ENCODE peak calls at places on chromosomes 1 and 21, in ten cellular contexts. N is A673, U is spleen, A is lung, X is uterus, S is AG04450, Y is astrocyte, K is psoas muscle, C is IMR-90, F is fibroblast of lung. H is an unnamed sample. For H3K9me3, the result is how much of the 10 kb centered on the place peaks cover.

GRCh38 chr1:31596737-31597097 is 20.4 kb downstream of the TINAGL1 start:
- DNase-seq in N (no peak), U (no peak), A (no peak), X (no peak), S (no peak), Y (no peak), K (no peak), C (peak), F (no peak), H (no peak)

GRCh38 chr1:192133350-192133950 is 24.8 kb upstream of the RGS18 start:
- DNase-seq in N (no peak), U (no peak), A (no peak), X (no peak), S (no peak), Y (peak), K (no peak), C (peak), F (peak), H (no peak)

GRCh38 chr1:52801011-52801410 is 41.5 kb upstream of the ZYG11A start:
- DNase-seq in N (no peak), U (no peak), A (no peak), X (no peak), S (no peak), Y (no peak), K (no peak), C (no peak), F (no peak), H (no peak)

GRCh38 chr1:10736623-10737267 is 59.7 kb downstream of the CASZ1 start:
- DNase-seq in N (no peak), U (no peak), A (peak), X (no peak), S (no peak), Y (no peak), K (no peak), C (no peak), F (no peak), H (peak)

GRCh38 chr1:245751671-245752070 is 596.9 kb downstream of the KIF26B start:
- DNase-seq in N (no peak), U (no peak), A (no peak), X (no peak), S (no peak), Y (peak), K (no peak), C (no peak), F (no peak), H (no peak)

GRCh38 chr1:148333875-148334338 is 149.2 kb downstream of the PPIAL4G start:
- DNase-seq in N (no peak), U (no peak), A (no peak), X (no peak), S (no peak), Y (no peak), K (no peak), C (no peak), F (no peak), H (peak)

GRCh38 chr21:46120301-46121285 is 22.7 kb downstream of the COL6A2 start:
- DNase-seq in N (no peak), U (peak), A (no peak), X (peak), S (no peak), Y (no peak), K (peak), C (no peak), F (no peak), H (peak)

GRCh38 chr1:180415985-180416633 is 86.3 kb downstream of the ACBD6 start:
- DNase-seq in N (peak), U (no peak), A (no peak), X (no peak), S (no peak), Y (peak), K (no peak), C (peak), F (peak), H (no peak)

DNA sequence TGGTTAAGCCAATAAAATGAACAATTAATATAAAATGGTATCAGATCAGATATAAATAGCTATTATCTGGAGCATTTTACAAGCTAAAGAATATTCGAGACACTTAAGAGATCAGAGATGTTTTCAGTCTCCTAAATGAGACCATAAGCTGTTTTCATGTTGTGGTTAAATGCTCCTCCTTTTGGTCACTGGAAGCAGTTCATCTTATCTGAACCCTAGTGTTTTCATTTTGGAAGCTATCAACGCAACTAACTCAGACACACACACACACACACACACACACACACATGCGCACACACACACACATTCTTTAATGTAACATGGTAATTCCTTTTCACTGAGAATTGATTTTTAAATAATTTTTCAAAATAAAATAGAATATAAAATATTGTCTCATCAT is 10.0 kb upstream of the LRRC8C start:
- DNase-seq in N (no peak), U (no peak), A (no peak), X (no peak), S (no peak), Y (no peak), K (no peak), C (peak), F (peak), H (no peak)
- TF ChIP-seq CTCF in N (no peak), U (no peak), A (no peak), X (no peak), S (peak), Y (no peak), K (no peak), C (peak), F (no peak), H (no peak)

GRCh38 chr1:53982034-53982761 is 35.8 kb downstream of the LDLRAD1 start:
- DNase-seq in N (peak), U (no peak), A (no peak), X (peak), S (peak), Y (peak), K (peak), C (peak), F (peak), H (peak)
- H3K9me3 ChIP-seq in N (under half), U (under half), A (under half), X (under half), S (under half), Y (under half), K (under half), C (under half), F (under half), H (under half)

GRCh38 chr21:29904359-29905282 is 35.2 kb downstream of the GRIK1 start:
- DNase-seq in N (peak), U (no peak), A (no peak), X (no peak), S (no peak), Y (peak), K (no peak), C (no peak), F (peak), H (no peak)
- TF ChIP-seq CTCF in N (no peak), U (no peak), A (no peak), X (no peak), S (no peak), Y (no peak), K (no peak), C (no peak), F (no peak), H (no peak)

DNA sequence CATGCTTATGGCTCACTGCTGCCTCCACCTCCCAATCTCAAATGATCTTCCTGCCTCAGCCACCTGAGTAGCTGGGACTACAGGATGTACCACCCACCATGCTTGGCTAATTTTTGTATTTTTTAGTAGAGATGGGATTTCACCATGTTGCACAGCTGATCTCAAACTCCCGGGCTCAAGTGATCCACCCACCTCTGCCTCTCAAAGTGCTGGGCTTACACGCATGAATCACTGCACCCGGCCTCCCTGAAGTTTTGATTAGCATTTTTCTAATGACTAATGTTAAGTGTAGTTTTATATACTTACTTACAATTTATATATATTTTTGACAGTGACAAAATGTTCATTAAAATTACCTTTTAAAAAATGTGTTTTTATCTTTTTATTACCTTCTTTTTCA is 41.1 kb downstream of the ZNF678 start:
- DNase-seq in N (no peak), U (no peak), A (no peak), X (no peak), S (no peak), Y (peak), K (no peak), C (no peak), F (no peak), H (no peak)
- H3K9me3 ChIP-seq in N (under half), U (under half), A (under half), X (under half), S (under half), Y (under half), K (under half), C (under half), F (under half), H (under half)

DNA sequence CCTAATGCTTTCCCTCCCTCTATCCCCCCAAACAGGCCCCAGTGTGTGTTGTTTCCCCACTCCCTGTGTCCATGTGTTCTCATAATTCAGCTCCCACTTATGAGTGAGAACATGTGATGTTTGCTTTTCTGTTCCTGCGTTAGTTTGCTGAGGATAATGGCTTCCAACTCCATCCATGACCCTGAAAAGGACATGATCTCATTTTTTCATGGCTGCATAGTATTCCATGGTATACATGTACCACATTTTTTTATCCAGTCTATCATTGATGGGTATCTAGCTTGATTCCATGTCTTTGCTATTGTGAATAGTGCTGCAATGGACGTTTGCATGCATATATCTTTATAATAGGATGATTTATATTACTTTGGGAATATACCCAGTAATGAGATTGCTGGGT is 8.7 kb downstream of the PRSS38 start:
- DNase-seq in N (no peak), U (no peak), A (no peak), X (no peak), S (no peak), Y (no peak), K (no peak), C (no peak), F (no peak), H (no peak)
- TF ChIP-seq CTCF in N (no peak), U (no peak), A (no peak), X (no peak), S (no peak), Y (no peak), K (no peak), C (no peak), F (no peak), H (no peak)

DNA sequence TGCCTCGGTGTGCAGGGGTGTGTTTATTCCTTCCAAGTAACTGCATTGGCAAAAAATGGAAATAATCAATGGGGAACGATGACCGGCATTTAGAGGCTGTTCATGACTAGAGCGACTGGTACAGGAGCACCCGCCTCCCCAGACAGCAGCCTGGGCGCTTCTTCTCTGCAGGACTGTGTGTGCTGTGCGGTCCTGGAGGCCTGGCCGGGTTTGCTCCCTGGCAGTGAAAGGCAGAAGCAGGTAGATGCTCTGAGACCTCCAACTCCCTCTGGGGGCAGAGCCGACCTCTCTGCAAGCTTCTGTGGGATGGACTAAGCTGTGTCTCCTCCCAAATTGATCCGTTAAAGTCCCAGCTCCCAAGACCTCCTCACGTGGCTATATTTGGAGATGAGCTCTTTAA is 59.2 kb upstream of the ACTRT2 start:
- DNase-seq in N (no peak), U (peak), A (no peak), X (no peak), S (no peak), Y (no peak), K (no peak), C (no peak), F (no peak), H (no peak)
- H3K9me3 ChIP-seq in N (under half), U (under half), A (under half), X (under half), S (half or more), Y (under half), K (under half), C (half or more), F (under half), H (under half)

DNA sequence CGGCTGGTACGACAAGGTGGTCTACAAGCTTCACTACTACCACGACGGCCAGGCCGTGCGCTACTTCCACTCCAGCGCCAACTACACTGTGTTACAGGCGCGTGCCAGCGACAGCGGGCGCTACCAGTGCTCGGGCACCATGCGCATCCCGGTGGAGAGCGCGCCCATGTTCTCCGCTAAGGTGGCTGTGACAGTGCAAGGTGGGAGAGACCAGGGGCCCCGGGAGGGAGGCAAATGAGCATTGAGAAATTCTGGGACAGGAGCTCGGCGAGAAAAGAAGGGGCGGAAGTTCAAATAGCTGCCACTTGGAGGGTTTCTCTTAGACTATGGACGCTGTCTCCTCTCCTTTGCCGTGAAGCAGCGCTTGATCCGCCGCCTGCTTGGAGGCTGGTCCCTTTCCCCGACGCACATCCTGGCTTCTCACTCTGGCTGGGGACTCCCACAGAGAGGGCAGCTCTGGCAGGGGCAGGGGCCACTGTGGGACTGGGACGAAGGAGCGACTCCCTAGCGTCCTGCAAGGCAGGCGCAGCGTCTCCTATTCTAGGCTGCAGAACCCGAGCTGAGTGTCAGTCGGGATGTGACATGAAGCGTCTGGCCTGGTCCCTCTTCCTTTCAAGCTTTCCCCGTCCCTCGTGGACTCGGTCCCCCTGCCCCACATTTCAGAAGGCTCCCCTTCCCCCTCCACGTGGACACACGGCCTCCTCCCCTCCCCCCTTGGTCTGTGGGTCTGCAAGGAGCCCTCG is 4.7 kb downstream of the FCRLB start:
- DNase-seq in N (peak), U (peak), A (no peak), X (peak), S (no peak), Y (peak), K (peak), C (peak), F (peak), H (peak)
- TF ChIP-seq CTCF in N (peak), U (peak), A (no peak), X (peak), S (peak), Y (peak), K (peak), C (peak), F (peak), H (no peak)

GRCh38 chr1:247862756-247863155 is 5.8 kb downstream of the TRIM58 start:
- DNase-seq in N (no peak), U (no peak), A (no peak), X (no peak), S (no peak), Y (no peak), K (no peak), C (no peak), F (no peak), H (no peak)
- H3K9me3 ChIP-seq in N (under half), U (under half), A (under half), X (under half), S (under half), Y (under half), K (under half), C (under half), F (under half), H (under half)